ENCODE peak calls at places on chromosomes 16 and 17, in five cellular contexts. R is body of pancreas, E is transverse colon, I is NB4, L is uterus. U is an unnamed sample.

GRCh38 chr16:24013733-24014645 is 178.2 kb downstream of the PRKCB start:
- DNase-seq in R (no peak), E (peak), I (peak), L (no peak), U (no peak)

GRCh38 chr17:81142301-81143199 is 22.8 kb upstream of the PVALEF start:
- DNase-seq in R (peak), E (peak), I (peak), L (peak), U (peak)

GRCh38 chr16:5070431-5071186 is 1.0 kb upstream of the ALG1 start:
- DNase-seq in R (no peak), E (no peak), I (no peak), L (no peak), U (no peak)

GRCh38 chr17:49742256-49742655 is 21.7 kb downstream of the FAM117A start:
- DNase-seq in R (no peak), E (no peak), I (peak), L (no peak), U (no peak)

GRCh38 chr17:40922239-40922638 is 15.2 kb downstream of the KRT23 start:
- DNase-seq in R (no peak), E (no peak), I (peak), L (peak), U (no peak)

GRCh38 chr17:62892870-62893338 is 73.1 kb upstream of the TANC2 start:
- DNase-seq in R (no peak), E (peak), I (peak), L (no peak), U (no peak)

GRCh38 chr16:11252482-11252931 is 3.5 kb downstream of the SOCS1 start:
- DNase-seq in R (no peak), E (no peak), I (no peak), L (no peak), U (no peak)

GRCh38 chr17:55273579-55274370 is 9.0 kb downstream of the HLF start:
- DNase-seq in R (peak), E (peak), I (no peak), L (peak), U (no peak)

GRCh38 chr17:58172369-58173071 is 5.7 kb downstream of the OR4D2 start:
- DNase-seq in R (no peak), E (no peak), I (peak), L (no peak), U (peak)

GRCh38 chr17:13538841-13539411 is 62.8 kb downstream of the HS3ST3A1 start:
- DNase-seq in R (no peak), E (no peak), I (no peak), L (no peak), U (no peak)

GRCh38 chr17:66540131-66540781 is 237.8 kb downstream of the PRKCA start:
- DNase-seq in R (no peak), E (no peak), I (peak), L (peak), U (no peak)

GRCh38 chr17:76546556-76547182 is 6.8 kb downstream of the PRCD start:
- DNase-seq in R (no peak), E (no peak), I (no peak), L (no peak), U (no peak)

GRCh38 chr17:76437467-76438402 is 15.2 kb downstream of the UBE2O start:
- DNase-seq in R (no peak), E (no peak), I (no peak), L (no peak), U (no peak)

GRCh38 chr16:19363741-19364140 is 53.9 kb upstream of the TMC5 start:
- DNase-seq in R (no peak), E (no peak), I (no peak), L (no peak), U (no peak)

GRCh38 chr17:2709173-2709661 is 2.3 kb downstream of the CLUH start:
- DNase-seq in R (peak), E (peak), I (peak), L (no peak), U (peak)

GRCh38 chr17:6452471-6453266 is 8.4 kb downstream of the PIMREG start:
- DNase-seq in R (no peak), E (no peak), I (no peak), L (no peak), U (no peak)

GRCh38 chr17:37538991-37539659 is 49.4 kb downstream of the DUSP14 start:
- DNase-seq in R (no peak), E (no peak), I (no peak), L (no peak), U (no peak)

GRCh38 chr17:36850794-36851193 is 86.5 kb upstream of the LHX1 start:
- DNase-seq in R (no peak), E (no peak), I (peak), L (no peak), U (no peak)

GRCh38 chr17:72233981-72234380 is 113.2 kb downstream of the SOX9 start:
- DNase-seq in R (no peak), E (no peak), I (no peak), L (no peak), U (no peak)

GRCh38 chr17:31608659-31609254 is 217.3 kb downstream of the RAB11FIP4 start:
- DNase-seq in R (no peak), E (no peak), I (no peak), L (no peak), U (no peak)

GRCh38 chr17:59427996-59428395 is 96.5 kb downstream of the YPEL2 start:
- DNase-seq in R (no peak), E (no peak), I (no peak), L (peak), U (no peak)

GRCh38 chr17:67911038-67911782 is 85.1 kb downstream of the C17orf58 start:
- DNase-seq in R (no peak), E (no peak), I (no peak), L (no peak), U (no peak)

DNA sequence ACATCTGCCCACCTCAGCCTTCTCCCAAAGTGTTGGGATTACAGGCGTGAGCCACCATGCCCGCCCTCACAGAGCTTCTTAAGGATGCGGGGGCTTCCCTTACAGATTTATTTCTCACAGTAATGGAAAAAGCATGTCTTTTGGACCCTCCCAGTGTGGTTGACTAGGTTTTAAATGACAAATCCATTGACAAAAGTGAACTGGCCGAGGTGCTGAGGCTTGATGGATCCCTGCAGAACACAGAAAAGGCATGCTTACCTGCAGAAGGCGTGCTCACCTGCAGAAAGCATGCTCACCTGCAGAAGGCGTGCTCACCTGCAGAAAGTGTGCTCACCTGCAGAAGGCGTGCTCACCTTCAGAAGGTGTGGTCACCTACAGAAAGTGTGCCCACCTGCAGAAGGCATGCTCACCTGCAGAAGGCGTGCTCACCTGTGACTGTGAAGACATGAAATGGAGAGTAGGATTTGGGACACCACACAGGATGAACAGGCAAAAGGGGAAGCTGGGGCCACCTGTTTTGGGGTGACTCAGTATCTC is 15.1 kb upstream of the BBS2 start:
- DNase-seq in R (no peak), E (no peak), I (no peak), L (no peak), U (no peak)
- TF ChIP-seq POLR2A in R (no peak), E (no peak), I (no peak), L (no peak), U (no peak)

GRCh38 chr16:68358951-68359350 is 48.1 kb downstream of the PRMT7 start:
- DNase-seq in R (no peak), E (no peak), I (no peak), L (no peak), U (no peak)

GRCh38 chr16:68360971-68361370 is 50.2 kb downstream of the PRMT7 start:
- DNase-seq in R (no peak), E (no peak), I (no peak), L (no peak), U (no peak)

GRCh38 chr16:68360547-68360946 is 49.7 kb downstream of the PRMT7 start:
- DNase-seq in R (no peak), E (no peak), I (no peak), L (no peak), U (no peak)

GRCh38 chr16:68357923-68358322 is 47.1 kb downstream of the PRMT7 start:
- DNase-seq in R (no peak), E (no peak), I (no peak), L (no peak), U (no peak)

GRCh38 chr16:68359398-68360191 is 48.8 kb downstream of the PRMT7 start:
- DNase-seq in R (no peak), E (no peak), I (no peak), L (no peak), U (no peak)
- TF ChIP-seq POLR2A in R (no peak), E (no peak), I (no peak), L (no peak), U (no peak)

DNA sequence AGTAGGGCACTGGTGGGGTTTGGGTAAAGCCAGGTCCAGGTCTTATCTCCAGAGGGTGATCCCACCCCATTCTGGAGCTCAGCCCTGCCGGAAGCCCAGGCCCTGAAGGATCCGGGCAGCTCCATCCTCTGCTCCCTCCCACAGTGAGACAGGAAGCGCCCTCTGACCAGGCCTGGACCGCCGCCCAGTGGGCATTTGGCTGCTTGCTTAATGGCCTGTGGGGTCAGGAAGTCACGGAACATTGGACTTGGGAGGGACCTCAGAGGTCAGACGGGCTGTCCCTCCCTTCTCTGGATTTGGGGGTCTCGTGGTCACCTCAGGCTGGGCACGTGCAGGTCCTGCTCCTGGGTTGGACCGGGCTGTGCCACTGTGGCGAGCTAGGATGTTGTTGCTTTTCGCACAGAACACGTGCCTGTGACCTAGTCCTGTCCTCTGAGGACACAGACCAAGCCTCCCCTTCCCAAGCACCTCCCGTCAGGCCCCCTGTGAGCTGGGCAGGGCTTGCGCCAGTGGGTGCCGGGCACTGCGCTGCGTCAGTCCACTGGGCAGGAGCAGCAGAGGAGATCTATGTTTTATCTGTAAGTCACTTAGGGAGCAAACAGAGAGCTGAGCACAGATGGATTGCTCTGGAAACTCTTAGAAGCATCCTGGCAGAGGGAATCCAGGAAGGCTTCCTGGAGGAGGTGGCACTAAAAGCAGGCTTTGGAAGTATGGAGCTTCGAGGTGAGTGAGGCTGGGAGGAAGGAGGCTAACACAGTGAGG is 49.4 kb upstream of the GSE1 start:
- DNase-seq in R (peak), E (peak), I (no peak), L (peak), U (no peak)
- TF ChIP-seq POLR2A in R (no peak), E (no peak), I (no peak), L (no peak), U (no peak)

GRCh38 chr17:8150194-8151119 is 1.7 kb downstream of the PER1 start:
- DNase-seq in R (peak), E (no peak), I (no peak), L (peak), U (no peak)

GRCh38 chr17:8151641-8152111 is 528 bp downstream of the PER1 start:
- DNase-seq in R (peak), E (peak), I (peak), L (peak), U (peak)

GRCh38 chr17:8149419-8150193 is 2.6 kb downstream of the PER1 start:
- DNase-seq in R (peak), E (no peak), I (no peak), L (peak), U (no peak)

GRCh38 chr17:8152112-8152775 is at the start of gene PER1:
- DNase-seq in R (peak), E (peak), I (peak), L (peak), U (peak)

DNA sequence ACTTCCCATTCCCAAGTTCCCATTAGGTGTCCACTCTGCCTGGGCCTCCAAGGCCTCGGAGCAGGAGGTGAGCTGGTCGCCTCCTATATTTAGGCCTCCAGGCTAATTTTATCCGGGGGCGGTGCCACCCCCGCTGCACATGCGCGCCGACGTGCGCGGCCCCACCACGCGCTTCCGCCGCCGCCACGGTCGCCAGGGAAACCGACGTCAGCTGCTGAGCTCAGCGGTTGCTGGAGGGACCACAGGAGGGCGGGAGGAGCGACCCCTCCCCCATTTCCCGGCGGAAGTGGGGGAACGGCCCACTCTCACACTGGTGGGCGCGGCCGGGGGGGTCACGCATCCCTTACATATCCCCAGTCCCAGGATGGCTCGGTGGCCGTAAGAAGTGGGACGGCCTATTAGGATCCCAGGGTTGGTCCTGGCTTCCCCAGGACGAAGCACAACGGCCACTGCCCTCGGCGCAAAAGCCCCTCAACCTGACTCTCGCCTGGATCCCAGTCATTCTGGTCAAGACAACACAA is 1.0 kb downstream of the PER1 start:
- DNase-seq in R (peak), E (peak), I (peak), L (peak), U (peak)
- TF ChIP-seq POLR2A in R (no peak), E (no peak), I (no peak), L (peak), U (no peak)

DNA sequence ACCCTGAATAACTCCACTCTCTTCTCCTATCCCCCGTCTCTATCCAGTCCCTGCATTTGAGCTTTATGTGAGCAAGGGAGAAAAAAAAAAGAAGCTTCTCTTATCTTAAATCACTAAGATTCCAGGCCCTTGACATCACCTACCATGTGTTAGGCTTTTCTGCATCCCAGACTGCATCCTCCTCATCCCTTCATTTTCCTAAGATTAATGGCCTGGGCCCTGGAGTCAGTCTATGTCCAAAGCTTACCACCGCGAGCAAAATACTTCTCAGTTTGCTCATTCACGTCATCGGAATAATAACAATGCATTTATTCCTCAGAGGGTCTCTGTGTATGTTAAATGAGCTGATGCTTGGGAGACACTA is 46.2 kb downstream of the VAT1L start:
- DNase-seq in R (no peak), E (no peak), I (no peak), L (no peak), U (no peak)
- TF ChIP-seq POLR2A in R (no peak), E (no peak), I (no peak), L (no peak), U (no peak)

DNA sequence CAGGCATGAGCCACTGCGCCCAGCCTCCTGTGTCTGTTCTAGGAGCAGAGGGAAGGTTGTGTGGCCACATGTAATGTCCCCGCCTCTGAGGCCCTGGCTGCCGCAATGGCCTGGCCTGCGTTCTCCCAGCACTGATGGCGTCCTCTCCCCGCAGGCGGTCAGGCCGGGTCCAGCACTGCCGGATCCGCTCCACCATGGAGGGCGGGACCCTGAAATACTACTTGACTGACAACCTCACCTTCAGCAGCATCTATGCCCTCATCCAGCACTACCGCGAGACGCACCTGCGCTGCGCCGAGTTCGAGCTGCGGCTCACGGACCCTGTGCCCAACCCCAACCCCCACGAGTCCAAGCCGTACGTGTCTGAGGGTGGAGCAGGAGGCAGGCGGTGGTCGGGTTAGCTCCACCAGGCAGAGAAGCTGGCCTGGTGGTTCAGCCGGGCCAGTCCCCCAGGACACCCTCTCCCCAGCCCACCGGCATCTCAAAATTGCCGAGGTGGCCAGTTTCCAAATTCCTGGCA is 100.8 kb downstream of the SDR42E1 start:
- DNase-seq in R (no peak), E (no peak), I (no peak), L (no peak), U (no peak)
- TF ChIP-seq POLR2A in R (no peak), E (no peak), I (no peak), L (no peak), U (no peak)

U was measured in erythroblast.